ENCODE peak calls at places on chromosomes 12 and 14, in four cellular contexts. One of them, this sample, is unnamed.
A peak's percentile ranks its signal among the peaks of the same experiment; 100 is the strongest.

GRCh38 chr12:46786774-46787173 is 39.0 kb downstream of the SLC38A4 start:
- DNase-seq in activated T-helper 1 cell treated with Interleukin-2 at 50 U/mL for 16 hours: no peak
- DNase-seq in stimulated activated CD8-positive, alpha-beta memory T cell treated with anti-CD3 and anti-CD28 coated beads, Interleukin-4, amount 100 ng/mL, for 1 hour: no peak
- DNase-seq in A549: peak; percentile 7
- DNase-seq in this sample: no peak

GRCh38 chr12:57894577-57895292 is 46.6 kb upstream of the ATP23 start:
- DNase-seq in A549: no peak
- DNase-seq in activated T-helper 1 cell treated with Interleukin-2 at 50 U/mL for 16 hours: no peak
- DNase-seq in stimulated activated CD8-positive, alpha-beta memory T cell treated with anti-CD3 and anti-CD28 coated beads, Interleukin-4, amount 100 ng/mL, for 1 hour: no peak
- DNase-seq in this sample: no peak

GRCh38 chr14:19906665-19907064 is 13.7 kb upstream of the OR4K5 start:
- DNase-seq in A549: no peak
- DNase-seq in stimulated activated CD8-positive, alpha-beta memory T cell treated with anti-CD3 and anti-CD28 coated beads, Interleukin-4, amount 100 ng/mL, for 1 hour: no peak
- DNase-seq in activated T-helper 1 cell treated with Interleukin-2 at 50 U/mL for 16 hours: no peak
- DNase-seq in this sample: no peak

GRCh38 chr14:75282166-75282547 is 3.5 kb downstream of the FOS start:
- DNase-seq in activated T-helper 1 cell treated with Interleukin-2 at 50 U/mL for 16 hours: no peak
- DNase-seq in stimulated activated CD8-positive, alpha-beta memory T cell treated with anti-CD3 and anti-CD28 coated beads, Interleukin-4, amount 100 ng/mL, for 1 hour: no peak
- DNase-seq in A549: no peak
- DNase-seq in this sample: no peak

GRCh38 chr12:40248585-40249297 is 23.9 kb downstream of the LRRK2 start:
- DNase-seq in activated T-helper 1 cell treated with Interleukin-2 at 50 U/mL for 16 hours: no peak
- DNase-seq in A549: peak; percentile 18
- DNase-seq in stimulated activated CD8-positive, alpha-beta memory T cell treated with anti-CD3 and anti-CD28 coated beads, Interleukin-4, amount 100 ng/mL, for 1 hour: no peak
- DNase-seq in this sample: no peak

GRCh38 chr12:114901316-114901715 is 217.3 kb upstream of the TBX3 start:
- DNase-seq in stimulated activated CD8-positive, alpha-beta memory T cell treated with anti-CD3 and anti-CD28 coated beads, Interleukin-4, amount 100 ng/mL, for 1 hour: no peak
- DNase-seq in A549: no peak
- DNase-seq in activated T-helper 1 cell treated with Interleukin-2 at 50 U/mL for 16 hours: no peak
- DNase-seq in this sample: no peak

GRCh38 chr12:126354633-126355032 is 1289.4 kb downstream of the AACS start:
- DNase-seq in A549: no peak
- DNase-seq in stimulated activated CD8-positive, alpha-beta memory T cell treated with anti-CD3 and anti-CD28 coated beads, Interleukin-4, amount 100 ng/mL, for 1 hour: no peak
- DNase-seq in activated T-helper 1 cell treated with Interleukin-2 at 50 U/mL for 16 hours: no peak
- DNase-seq in this sample: no peak

GRCh38 chr12:67592228-67593011 is 56.1 kb upstream of the DYRK2 start:
- DNase-seq in activated T-helper 1 cell treated with Interleukin-2 at 50 U/mL for 16 hours: no peak
- DNase-seq in A549: peak; percentile 7
- DNase-seq in stimulated activated CD8-positive, alpha-beta memory T cell treated with anti-CD3 and anti-CD28 coated beads, Interleukin-4, amount 100 ng/mL, for 1 hour: no peak
- DNase-seq in this sample: peak; percentile 4

GRCh38 chr12:106096376-106096775 is 42.4 kb downstream of the NUAK1 start:
- DNase-seq in stimulated activated CD8-positive, alpha-beta memory T cell treated with anti-CD3 and anti-CD28 coated beads, Interleukin-4, amount 100 ng/mL, for 1 hour: no peak
- DNase-seq in activated T-helper 1 cell treated with Interleukin-2 at 50 U/mL for 16 hours: no peak
- DNase-seq in A549: peak; percentile 72
- DNase-seq in this sample: peak; percentile 64

GRCh38 chr12:95784286-95784685 is 6.3 kb downstream of the NTN4 start:
- DNase-seq in A549: no peak
- DNase-seq in stimulated activated CD8-positive, alpha-beta memory T cell treated with anti-CD3 and anti-CD28 coated beads, Interleukin-4, amount 100 ng/mL, for 1 hour: no peak
- DNase-seq in activated T-helper 1 cell treated with Interleukin-2 at 50 U/mL for 16 hours: no peak
- DNase-seq in this sample: peak; percentile 32

GRCh38 chr14:95011449-95012020 is 145.8 kb downstream of the DICER1 start:
- DNase-seq in activated T-helper 1 cell treated with Interleukin-2 at 50 U/mL for 16 hours: no peak
- DNase-seq in stimulated activated CD8-positive, alpha-beta memory T cell treated with anti-CD3 and anti-CD28 coated beads, Interleukin-4, amount 100 ng/mL, for 1 hour: no peak
- DNase-seq in A549: no peak
- DNase-seq in this sample: no peak

GRCh38 chr12:109539508-109539907 is 33.8 kb downstream of the MMAB start:
- DNase-seq in stimulated activated CD8-positive, alpha-beta memory T cell treated with anti-CD3 and anti-CD28 coated beads, Interleukin-4, amount 100 ng/mL, for 1 hour: no peak
- DNase-seq in A549: no peak
- DNase-seq in activated T-helper 1 cell treated with Interleukin-2 at 50 U/mL for 16 hours: no peak
- DNase-seq in this sample: no peak

GRCh38 chr14:56798447-56799326 is 11.6 kb downstream of the OTX2 start:
- DNase-seq in A549: no peak
- DNase-seq in activated T-helper 1 cell treated with Interleukin-2 at 50 U/mL for 16 hours: no peak
- DNase-seq in stimulated activated CD8-positive, alpha-beta memory T cell treated with anti-CD3 and anti-CD28 coated beads, Interleukin-4, amount 100 ng/mL, for 1 hour: no peak
- DNase-seq in this sample: no peak

GRCh38 chr12:42485823-42486222 is 103.7 kb downstream of the PRICKLE1 start:
- DNase-seq in A549: no peak
- DNase-seq in stimulated activated CD8-positive, alpha-beta memory T cell treated with anti-CD3 and anti-CD28 coated beads, Interleukin-4, amount 100 ng/mL, for 1 hour: no peak
- DNase-seq in activated T-helper 1 cell treated with Interleukin-2 at 50 U/mL for 16 hours: no peak
- DNase-seq in this sample: no peak

GRCh38 chr12:38163442-38163801 is 153.2 kb upstream of the ALG10B start:
- DNase-seq in A549: no peak
- DNase-seq in activated T-helper 1 cell treated with Interleukin-2 at 50 U/mL for 16 hours: no peak
- DNase-seq in stimulated activated CD8-positive, alpha-beta memory T cell treated with anti-CD3 and anti-CD28 coated beads, Interleukin-4, amount 100 ng/mL, for 1 hour: no peak
- DNase-seq in this sample: no peak

GRCh38 chr14:90577661-90578282 is 180.9 kb downstream of the CALM1 start:
- DNase-seq in stimulated activated CD8-positive, alpha-beta memory T cell treated with anti-CD3 and anti-CD28 coated beads, Interleukin-4, amount 100 ng/mL, for 1 hour: no peak
- DNase-seq in A549: no peak
- DNase-seq in activated T-helper 1 cell treated with Interleukin-2 at 50 U/mL for 16 hours: no peak
- DNase-seq in this sample: no peak

GRCh38 chr12:29103539-29103974 is 45.5 kb upstream of the FAR2 start:
- DNase-seq in A549: no peak
- DNase-seq in activated T-helper 1 cell treated with Interleukin-2 at 50 U/mL for 16 hours: peak; percentile 7
- DNase-seq in stimulated activated CD8-positive, alpha-beta memory T cell treated with anti-CD3 and anti-CD28 coated beads, Interleukin-4, amount 100 ng/mL, for 1 hour: no peak
- DNase-seq in this sample: no peak

GRCh38 chr14:101132588-101132987 is 229.1 kb upstream of the RTL1 start:
- DNase-seq in stimulated activated CD8-positive, alpha-beta memory T cell treated with anti-CD3 and anti-CD28 coated beads, Interleukin-4, amount 100 ng/mL, for 1 hour: no peak
- DNase-seq in activated T-helper 1 cell treated with Interleukin-2 at 50 U/mL for 16 hours: no peak
- DNase-seq in A549: no peak
- DNase-seq in this sample: no peak